ENCODE peak calls at places on chromosomes 16 and 17, in four cellular contexts. One of them, this sample, is unnamed.

GRCh38 chr16:89422905-89423630 is 67.3 kb downstream of the ANKRD11 start:
- DNase-seq in mesendoderm: no peak
- DNase-seq in H9: no peak
- DNase-seq in H1: no peak
- DNase-seq in this sample: peak; percentile 82

GRCh38 chr16:53912155-53912554 is 208.2 kb downstream of the FTO start:
- DNase-seq in mesendoderm: no peak
- DNase-seq in H9: no peak
- DNase-seq in H1: no peak
- DNase-seq in this sample: peak; percentile 69

GRCh38 chr17:57423541-57423940 is 167.2 kb downstream of the MSI2 start:
- DNase-seq in mesendoderm: no peak
- DNase-seq in H9: no peak
- DNase-seq in H1: no peak
- DNase-seq in this sample: no peak

GRCh38 chr16:48123104-48123788 is 32.5 kb downstream of the ABCC12 start:
- DNase-seq in mesendoderm: peak; percentile 88
- DNase-seq in H9: no peak
- DNase-seq in H1: no peak
- DNase-seq in this sample: peak; percentile 96

GRCh38 chr16:85490971-85491771 is 122.0 kb upstream of the GSE1 start:
- DNase-seq in mesendoderm: peak; percentile 56
- DNase-seq in H9: peak; percentile 60
- DNase-seq in H1: no peak
- DNase-seq in this sample: no peak

GRCh38 chr17:927611-928461 is 51.7 kb downstream of the NXN start:
- DNase-seq in mesendoderm: peak; percentile 94
- DNase-seq in H9: no peak
- DNase-seq in H1: no peak
- DNase-seq in this sample: peak; percentile 98

GRCh38 chr17:65727243-65727642 is 165.8 kb upstream of the AXIN2 start:
- DNase-seq in mesendoderm: no peak
- DNase-seq in H9: no peak
- DNase-seq in H1: no peak
- DNase-seq in this sample: no peak

GRCh38 chr16:48047755-48048154 is 108.0 kb downstream of the ABCC12 start:
- DNase-seq in mesendoderm: no peak
- DNase-seq in H9: no peak
- DNase-seq in H1: no peak
- DNase-seq in this sample: no peak

GRCh38 chr17:68972119-68972704 is 17.0 kb upstream of the ABCA8 start:
- DNase-seq in mesendoderm: peak; percentile 32
- DNase-seq in H9: no peak
- DNase-seq in H1: no peak
- DNase-seq in this sample: peak; percentile 41

GRCh38 chr17:76599699-76600460 is 14.2 kb upstream of the ST6GALNAC2 start:
- DNase-seq in mesendoderm: no peak
- DNase-seq in H9: no peak
- DNase-seq in H1: no peak
- DNase-seq in this sample: no peak

GRCh38 chr17:64410750-64411490 is 20.3 kb upstream of the PECAM1 start:
- DNase-seq in mesendoderm: peak; percentile 59
- DNase-seq in H9: peak; percentile 48
- DNase-seq in H1: no peak
- DNase-seq in this sample: no peak

GRCh38 chr16:15418206-15418605 is 16.2 kb upstream of the BMERB1 start:
- DNase-seq in mesendoderm: no peak
- DNase-seq in H9: no peak
- DNase-seq in H1: no peak
- DNase-seq in this sample: no peak

GRCh38 chr16:68384293-68385255 is 63.7 kb downstream of the SMPD3 start:
- DNase-seq in mesendoderm: no peak
- DNase-seq in H9: peak; percentile 69
- DNase-seq in H1: no peak
- DNase-seq in this sample: no peak

GRCh38 chr17:75069783-75070182 is 18.0 kb upstream of the SLC16A5 start:
- DNase-seq in mesendoderm: no peak
- DNase-seq in H9: no peak
- DNase-seq in H1: no peak
- DNase-seq in this sample: peak; percentile 34

GRCh38 chr16:88400186-88400585 is 17.4 kb downstream of the ZNF469 start:
- DNase-seq in mesendoderm: no peak
- DNase-seq in H9: no peak
- DNase-seq in H1: no peak
- DNase-seq in this sample: no peak

GRCh38 chr17:3683054-3683511 is 12.9 kb downstream of the P2RX5 start:
- DNase-seq in mesendoderm: peak; percentile 81
- DNase-seq in H9: peak; percentile 84
- DNase-seq in H1: no peak
- DNase-seq in this sample: peak; percentile 35

GRCh38 chr16:22297871-22298733 is 893 bp downstream of the POLR3E start:
- DNase-seq in mesendoderm: peak; percentile 92
- DNase-seq in H9: peak; percentile 65
- DNase-seq in H1: no peak
- DNase-seq in this sample: peak; percentile 99

GRCh38 chr17:81735181-81736102 is 23.4 kb downstream of the SLC25A10 start:
- DNase-seq in mesendoderm: no peak
- DNase-seq in H9: no peak
- DNase-seq in H1: no peak
- DNase-seq in this sample: peak; percentile 45

GRCh38 chr17:33106525-33107162 is 115.0 kb downstream of the SPACA3 start:
- DNase-seq in mesendoderm: peak; percentile 8
- DNase-seq in H9: no peak
- DNase-seq in H1: no peak
- DNase-seq in this sample: no peak

GRCh38 chr17:81912441-81913309 is 1.5 kb upstream of the PCYT2 start:
- DNase-seq in mesendoderm: no peak
- DNase-seq in H9: no peak
- DNase-seq in H1: no peak
- DNase-seq in this sample: no peak

GRCh38 chr17:79925242-79925957 is 86.2 kb upstream of the CBX4 start:
- DNase-seq in mesendoderm: no peak
- DNase-seq in H9: no peak
- DNase-seq in H1: no peak
- DNase-seq in this sample: no peak

GRCh38 chr17:76793775-76794174 is 55.9 kb downstream of the MFSD11 start:
- DNase-seq in mesendoderm: peak; percentile 80
- DNase-seq in H9: peak; percentile 67
- DNase-seq in H1: no peak
- DNase-seq in this sample: peak; percentile 46

DNA sequence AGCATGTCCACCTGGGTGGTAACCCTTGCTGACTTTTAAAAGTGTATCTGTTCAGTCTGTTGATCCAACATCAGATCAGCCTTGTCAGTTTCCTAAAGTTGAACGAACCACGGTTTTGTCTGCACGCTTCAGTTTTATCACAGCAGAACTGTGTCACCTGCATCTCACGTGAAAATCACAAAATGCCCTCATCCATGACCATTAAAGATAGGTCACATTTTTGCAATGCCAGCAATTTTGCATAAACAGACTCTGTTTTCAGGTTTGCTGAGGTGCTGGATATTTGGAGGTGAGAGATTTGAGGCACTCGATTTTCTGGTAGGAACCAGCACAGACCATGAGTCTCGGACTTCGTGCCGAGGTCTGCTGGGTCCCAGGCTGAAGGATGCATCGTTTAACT is 3.0 kb downstream of the METRNL start:
- DNase-seq in mesendoderm: no peak
- DNase-seq in H9: no peak
- DNase-seq in H1: no peak
- DNase-seq in this sample: no peak
- H4K8ac ChIP-seq in mesendoderm: no peak overlapping the region
- H4K8ac ChIP-seq in H9: no peak overlapping the region
- H4K8ac ChIP-seq in H1: no peak overlapping the region
- H4K8ac ChIP-seq in this sample: no peak overlapping the region

DNA sequence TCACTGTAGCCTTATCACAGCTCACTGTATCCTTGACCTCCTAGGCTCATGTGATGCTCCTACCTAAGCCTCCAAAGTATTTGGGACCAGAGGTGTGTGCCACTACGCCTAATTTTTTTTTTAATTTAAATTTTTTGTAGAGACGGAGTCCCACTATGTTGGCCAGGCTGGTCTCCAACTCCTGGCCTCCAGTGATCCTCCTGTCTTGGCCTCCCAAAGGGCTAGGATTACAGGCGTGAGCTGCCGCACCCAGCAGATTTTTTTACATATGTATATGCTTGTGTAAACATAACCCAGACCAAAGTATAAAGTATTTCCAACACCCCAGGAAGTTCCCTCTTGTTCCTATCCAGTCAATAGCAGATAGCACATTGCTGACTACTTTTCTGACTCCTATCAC is 1.7 kb upstream of the PGP start:
- DNase-seq in mesendoderm: no peak
- DNase-seq in H9: no peak
- DNase-seq in H1: no peak
- DNase-seq in this sample: no peak
- H4K8ac ChIP-seq in mesendoderm: no peak overlapping the region
- H4K8ac ChIP-seq in H9: no peak overlapping the region
- H4K8ac ChIP-seq in H1: peak overlapping the region; percentile 73
- H4K8ac ChIP-seq in this sample: peak overlapping the region; percentile 64

GRCh38 chr16:2022723-2023097 is 3.1 kb downstream of the NPW start:
- DNase-seq in mesendoderm: peak; percentile 93
- DNase-seq in H9: peak; percentile 91
- DNase-seq in H1: no peak
- DNase-seq in this sample: peak; percentile 85
- H4K8ac ChIP-seq in mesendoderm: no peak overlapping the region
- H4K8ac ChIP-seq in H9: no peak overlapping the region
- H4K8ac ChIP-seq in H1: peak overlapping the region; percentile 86
- H4K8ac ChIP-seq in this sample: peak overlapping the region; percentile 91

DNA sequence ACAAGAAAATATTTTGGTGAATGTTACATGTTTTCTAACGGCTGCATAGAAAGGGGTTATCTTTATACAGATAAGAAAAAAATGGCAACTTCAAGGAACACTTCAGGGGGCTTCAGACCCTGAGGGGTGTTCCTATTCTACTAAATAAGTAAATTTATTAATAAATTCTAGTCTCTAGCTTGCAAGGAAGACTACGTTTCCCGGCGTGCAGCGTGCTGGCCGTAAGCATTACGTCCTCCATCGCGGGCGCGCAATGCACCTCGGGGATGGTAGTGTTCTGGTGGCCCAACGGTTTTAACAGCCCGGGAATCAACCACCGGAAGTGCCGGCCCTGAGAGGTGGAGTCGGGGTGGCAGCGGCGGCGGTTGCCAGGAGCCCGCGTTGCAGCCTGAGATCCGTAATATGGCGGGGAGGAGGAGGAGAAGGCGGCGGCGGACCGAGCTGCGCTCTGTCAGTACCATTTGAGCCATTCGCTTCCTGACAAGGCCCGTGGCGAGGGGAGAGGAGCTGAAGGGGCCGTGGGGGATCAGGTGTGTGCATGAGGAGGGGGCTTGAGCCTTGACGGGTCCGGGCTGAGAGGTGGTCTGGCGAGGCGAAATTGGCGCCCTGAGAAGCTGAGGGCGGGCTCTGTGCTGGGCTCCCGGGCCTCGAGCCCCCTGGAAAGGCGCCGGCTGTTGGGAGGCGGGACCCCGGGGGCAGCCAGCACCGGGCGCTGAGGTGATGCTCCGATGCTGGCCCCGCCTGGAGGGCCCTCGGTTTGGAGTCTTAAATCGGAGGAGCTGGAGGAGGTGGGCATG is at the start of gene CCP110:
- DNase-seq in mesendoderm: peak; percentile 98
- DNase-seq in H9: peak; percentile 96
- DNase-seq in H1: peak; percentile 69
- DNase-seq in this sample: peak; percentile 96
- H4K8ac ChIP-seq in mesendoderm: no peak within 1 kb of the TSS
- H4K8ac ChIP-seq in H9: no peak within 1 kb of the TSS
- H4K8ac ChIP-seq in H1: peak within 1 kb of the TSS; percentile 5
- H4K8ac ChIP-seq in this sample: no peak within 1 kb of the TSS

GRCh38 chr17:40303009-40303657 is 5.8 kb upstream of the RARA start:
- DNase-seq in mesendoderm: peak; percentile 70
- DNase-seq in H9: no peak
- DNase-seq in H1: no peak
- DNase-seq in this sample: peak; percentile 83
- H4K8ac ChIP-seq in mesendoderm: no peak overlapping the region
- H4K8ac ChIP-seq in H9: no peak overlapping the region
- H4K8ac ChIP-seq in H1: no peak overlapping the region
- H4K8ac ChIP-seq in this sample: no peak overlapping the region

GRCh38 chr16:12551946-12552345 is 251.7 kb downstream of the CPPED1 start:
- DNase-seq in mesendoderm: peak; percentile 58
- DNase-seq in H9: no peak
- DNase-seq in H1: no peak
- DNase-seq in this sample: no peak
- H4K8ac ChIP-seq in mesendoderm: no peak overlapping the region
- H4K8ac ChIP-seq in H9: no peak overlapping the region
- H4K8ac ChIP-seq in H1: no peak overlapping the region
- H4K8ac ChIP-seq in this sample: peak overlapping the region; percentile 24

GRCh38 chr16:29826342-29826695 is 6.1 kb downstream of the MVP start:
- DNase-seq in mesendoderm: no peak
- DNase-seq in H9: no peak
- DNase-seq in H1: no peak
- DNase-seq in this sample: no peak
- H4K8ac ChIP-seq in mesendoderm: no peak overlapping the region
- H4K8ac ChIP-seq in H9: no peak overlapping the region
- H4K8ac ChIP-seq in H1: no peak overlapping the region
- H4K8ac ChIP-seq in this sample: no peak overlapping the region

DNA sequence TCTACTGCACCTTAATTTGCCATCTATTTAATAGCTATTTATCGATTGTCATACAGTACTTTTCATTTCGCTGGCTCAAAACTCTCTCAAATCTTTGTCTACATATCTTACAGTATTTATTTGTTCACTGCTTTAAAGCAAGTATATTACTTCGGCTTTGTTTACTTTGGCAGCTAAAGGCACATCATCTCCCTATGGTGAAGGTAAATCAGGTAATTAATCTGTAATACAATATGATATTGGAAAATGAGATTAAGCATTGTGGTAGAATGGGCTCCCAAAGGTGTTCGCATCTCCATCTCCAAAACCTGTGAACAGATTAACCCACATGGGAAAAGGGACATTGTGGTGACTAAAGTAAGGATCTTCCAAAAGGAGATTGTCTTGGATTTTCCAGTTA is 6.5 kb downstream of the TMEM170A start:
- DNase-seq in mesendoderm: no peak
- DNase-seq in H9: no peak
- DNase-seq in H1: no peak
- DNase-seq in this sample: no peak
- H4K8ac ChIP-seq in mesendoderm: no peak overlapping the region
- H4K8ac ChIP-seq in H9: no peak overlapping the region
- H4K8ac ChIP-seq in H1: no peak overlapping the region
- H4K8ac ChIP-seq in this sample: no peak overlapping the region